ENCODE peak calls at places on chromosomes 4 and X, in five cellular contexts. N is tibial nerve, R is AG10803, B is mucosa of descending colon, P is epithelial cell of esophagus. M is an unnamed sample.
A peak's percentile ranks its signal among the peaks of the same experiment; 100 is the strongest.

GRCh38 chr4:163332526-163333405 is at the start of gene NPY1R:
- DNase-seq in B (peak; percentile 89), R (peak; percentile 77), P (peak; percentile 82), N (peak; percentile 38), M (peak; percentile 86)

GRCh38 chr4:3780347-3781171 is 14.4 kb downstream of the ADRA2C start:
- DNase-seq in B (peak; percentile 17), R (no peak), P (no peak), N (no peak), M (no peak)

GRCh38 chr4:174764105-174764729 is 64.8 kb downstream of the GLRA3 start:
- DNase-seq in P (peak; percentile 59), R (peak; percentile 62), B (peak; percentile 7), N (no peak), M (peak; percentile 59)

GRCh38 chrX:103656623-103657022 is 27.8 kb downstream of the TCEAL1 start:
- DNase-seq in P (peak; percentile 86), N (no peak), R (peak; percentile 65), B (no peak), M (peak; percentile 55)

GRCh38 chr4:1008840-1009646 is 2.4 kb upstream of the FGFRL1 start:
- DNase-seq in B (peak; percentile 53), N (no peak), P (peak; percentile 16), R (no peak), M (no peak)

GRCh38 chr4:4388418-4388817 is 1.5 kb downstream of the NSG1 start:
- DNase-seq in N (no peak), P (no peak), B (no peak), R (no peak), M (no peak)

GRCh38 chr4:55528495-55528894 is 18.2 kb downstream of the CLOCK start:
- DNase-seq in N (no peak), P (no peak), R (no peak), B (no peak), M (no peak)

GRCh38 chr4:123398803-123399637 is 2.4 kb downstream of the SPRY1 start:
- DNase-seq in P (peak; percentile 68), B (peak; percentile 77), R (peak; percentile 63), N (peak; percentile 36), M (peak; percentile 71)

GRCh38 chr4:129342820-129343219 is 246.9 kb downstream of the C4orf33 start:
- DNase-seq in B (no peak), R (peak; percentile 81), P (peak; percentile 93), N (no peak), M (peak; percentile 87)

GRCh38 chrX:20414781-20415445 is 148.2 kb upstream of the RPS6KA3 start:
- DNase-seq in B (no peak), R (peak; percentile 33), N (no peak), P (peak; percentile 7), M (peak; percentile 6)

GRCh38 chr4:168598191-168598590 is 101.3 kb downstream of the PALLD start:
- DNase-seq in B (no peak), P (peak; percentile 70), N (no peak), R (peak; percentile 86), M (no peak)

GRCh38 chr4:154618708-154619315 is 6.4 kb upstream of the FGG start:
- DNase-seq in B (peak; percentile 93), R (peak; percentile 22), P (peak; percentile 74), N (no peak), M (peak; percentile 77)

GRCh38 chr4:106195435-106195950 is 120.5 kb downstream of the TBCK start:
- DNase-seq in B (peak; percentile 11), P (no peak), N (no peak), R (no peak), M (no peak)

GRCh38 chr4:64643841-64644240 is 234.6 kb upstream of the TECRL start:
- DNase-seq in R (no peak), N (no peak), B (no peak), P (no peak), M (no peak)

GRCh38 chr4:57190651-57191481 is 80.7 kb upstream of the IGFBP7 start:
- DNase-seq in N (no peak), P (peak; percentile 38), B (peak; percentile 47), R (peak; percentile 8), M (peak; percentile 50)

GRCh38 chrX:124592745-124593144 is 246.4 kb downstream of the SH2D1A start:
- DNase-seq in B (no peak), N (no peak), R (no peak), P (peak; percentile 2), M (no peak)

GRCh38 chr4:156971168-156971601 is 414 bp downstream of the PDGFC start:
- DNase-seq in P (no peak), R (no peak), B (peak; percentile 46), N (no peak), M (no peak)

GRCh38 chrX:74426071-74426470 is 4.8 kb downstream of the SLC16A2 start:
- DNase-seq in N (no peak), R (no peak), P (no peak), B (no peak), M (no peak)

GRCh38 chrX:150692296-150692695 is 900 bp upstream of the MTMR1 start:
- DNase-seq in P (no peak), R (no peak), N (no peak), B (no peak), M (no peak)

GRCh38 chr4:73315091-73315490 is 56.5 kb upstream of the ANKRD17 start:
- DNase-seq in B (no peak), P (peak; percentile 58), R (peak; percentile 74), N (no peak), M (peak; percentile 3)

GRCh38 chr4:5024673-5025072 is 5.4 kb upstream of the CYTL1 start:
- DNase-seq in B (no peak), R (peak; percentile 90), N (no peak), P (no peak), M (peak; percentile 76)

GRCh38 chrX:154727418-154728323 is 23.2 kb downstream of the GAB3 start:
- DNase-seq in B (no peak), P (peak; percentile 48), N (peak; percentile 33), R (peak; percentile 61), M (peak; percentile 90)

GRCh38 chr4:11843340-11843739 is 414.6 kb upstream of the HS3ST1 start:
- DNase-seq in R (no peak), P (no peak), B (no peak), N (no peak), M (no peak)

GRCh38 chr4:125368684-125369083 is 53.9 kb downstream of the FAT4 start:
- DNase-seq in R (peak; percentile 75), B (no peak), P (peak; percentile 18), N (no peak), M (peak; percentile 73)

GRCh38 chr4:108884596-108884995 is 121.7 kb upstream of the ETNPPL start:
- DNase-seq in P (no peak), R (no peak), B (no peak), N (no peak), M (no peak)

GRCh38 chr4:6342530-6343293 is 73.1 kb downstream of the WFS1 start:
- DNase-seq in R (no peak), P (no peak), B (peak; percentile 36), N (no peak), M (no peak)

GRCh38 chr4:108118505-108118904 is 50.2 kb downstream of the LEF1 start:
- DNase-seq in R (no peak), P (peak; percentile 67), B (no peak), N (no peak), M (peak; percentile 56)

GRCh38 chr4:124684301-124684700 is 28.2 kb downstream of the ANKRD50 start:
- DNase-seq in B (no peak), P (peak; percentile 66), R (no peak), N (no peak), M (peak; percentile 11)

GRCh38 chrX:87327267-87327666 is 190.3 kb upstream of the KLHL4 start:
- DNase-seq in N (no peak), P (no peak), R (no peak), B (no peak), M (no peak)

GRCh38 chr4:56681158-56681848 is at the start of gene HOPX:
- DNase-seq in P (peak; percentile 96), N (no peak), R (no peak), B (peak; percentile 26), M (peak; percentile 64)

GRCh38 chr4:46934731-46935130 is 25.7 kb upstream of the COX7B2 start:
- DNase-seq in P (no peak), B (peak; percentile 70), R (no peak), N (no peak), M (no peak)

GRCh38 chr4:46933686-46934085 is 24.6 kb upstream of the COX7B2 start:
- DNase-seq in B (no peak), N (no peak), R (no peak), P (peak; percentile 55), M (no peak)

GRCh38 chr4:46931981-46932380 is 22.9 kb upstream of the COX7B2 start:
- DNase-seq in N (no peak), P (peak; percentile 39), B (peak; percentile 51), R (no peak), M (peak; percentile 59)

GRCh38 chr4:46937493-46937892 is 28.4 kb upstream of the COX7B2 start:
- DNase-seq in N (no peak), B (no peak), P (peak; percentile 36), R (no peak), M (peak; percentile 22)
- TF ChIP-seq CTCF in N (no peak), B (no peak), P (peak; percentile 40), R (no peak), M (no peak)

GRCh38 chrX:37646254-37646653 is 39.3 kb upstream of the XK start:
- DNase-seq in N (no peak), B (no peak), P (peak; percentile 4), R (no peak), M (no peak)
- TF ChIP-seq CTCF in N (no peak), B (no peak), P (no peak), R (no peak), M (peak; percentile 16)

DNA sequence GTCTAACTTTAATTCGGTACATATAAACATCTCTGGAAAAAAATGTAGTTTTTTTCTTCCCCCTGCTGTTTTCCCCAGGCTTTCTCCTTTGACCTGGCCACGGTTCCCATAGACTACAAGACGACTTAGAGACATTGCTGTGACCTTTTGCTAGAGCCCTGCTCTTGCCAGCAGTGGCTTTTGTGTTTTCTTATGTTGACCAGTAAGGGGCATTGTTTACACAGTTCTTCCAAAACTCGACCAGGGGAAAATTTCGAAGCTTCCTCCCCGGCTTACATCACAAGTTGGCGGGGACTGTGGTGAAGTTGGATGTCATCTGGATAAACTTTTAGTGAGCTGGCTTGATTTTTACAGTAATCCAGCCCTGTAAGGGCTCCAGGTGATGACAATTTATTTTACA is 9.3 kb downstream of the CCDC160 start:
- DNase-seq in R (peak; percentile 0), N (no peak), B (no peak), P (no peak), M (peak; percentile 9)
- TF ChIP-seq CTCF in R (no peak), N (no peak), B (no peak), P (no peak), M (no peak)

GRCh38 chrX:107752037-107752436 is 23.6 kb downstream of the TSC22D3 start:
- DNase-seq in N (no peak), B (no peak), R (no peak), P (no peak), M (no peak)
- TF ChIP-seq CTCF in N (no peak), B (no peak), R (no peak), P (no peak), M (no peak)

DNA sequence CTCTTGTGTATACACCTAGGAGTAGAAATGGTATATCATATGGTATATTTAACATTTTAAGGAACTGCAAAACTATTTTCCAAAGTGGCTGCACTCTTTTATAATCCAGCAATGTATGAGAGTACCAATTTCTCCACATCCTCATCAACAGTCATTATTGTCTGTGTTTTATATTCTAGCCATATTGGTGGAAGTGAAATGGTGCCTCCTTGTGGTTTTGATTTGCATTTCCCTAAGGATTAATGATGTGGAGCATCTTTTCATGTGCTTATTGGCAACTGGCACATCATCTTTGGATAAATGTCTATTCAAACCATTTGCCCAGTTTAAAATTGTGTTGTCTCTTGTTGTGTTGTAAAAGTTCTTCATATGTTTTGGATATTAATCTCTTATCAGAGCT is 9.6 kb downstream of the BMP15 start:
- DNase-seq in N (no peak), B (peak; percentile 30), P (peak; percentile 41), R (peak; percentile 11), M (peak; percentile 42)
- TF ChIP-seq CTCF in N (no peak), B (no peak), P (peak; percentile 53), R (peak; percentile 48), M (peak; percentile 53)

GRCh38 chr4:135492439-135492838 is 1290.8 kb upstream of the PABPC4L start:
- DNase-seq in P (no peak), N (no peak), B (no peak), R (no peak), M (no peak)
- TF ChIP-seq CTCF in P (no peak), N (no peak), B (no peak), R (no peak), M (no peak)